ENCODE peak calls at places on chromosomes 11 and 22, in four cellular contexts. V, O, E and T are unnamed samples.

GRCh38 chr11:34997872-34998548 is 81.6 kb downstream of the PDHX start:
- DNase-seq in O (no peak), V (no peak), E (peak), T (no peak)

GRCh38 chr22:35560366-35560765 is 19.7 kb downstream of the RASD2 start:
- DNase-seq in E (no peak), O (no peak), V (no peak), T (no peak)

GRCh38 chr11:69293087-69293486 is 868 bp upstream of the MYEOV start:
- DNase-seq in V (no peak), O (peak), E (no peak), T (no peak)

GRCh38 chr22:44638966-44639739 is 62.9 kb upstream of the PRR5 start:
- DNase-seq in O (peak), E (peak), V (no peak), T (no peak)

GRCh38 chr11:134882671-134883318 is 470.8 kb upstream of the B3GAT1 start:
- DNase-seq in V (no peak), O (no peak), E (no peak), T (no peak)

GRCh38 chr11:12123177-12123576 is 12.8 kb downstream of the MICAL2 start:
- DNase-seq in O (no peak), E (peak), V (no peak), T (no peak)

GRCh38 chr22:44274918-44275665 is 37.7 kb downstream of the SHISAL1 start:
- DNase-seq in O (peak), V (no peak), E (no peak), T (no peak)

GRCh38 chr11:87878373-87878779 is 296.9 kb downstream of the RAB38 start:
- DNase-seq in O (no peak), V (peak), E (peak), T (no peak)

GRCh38 chr11:128709402-128709801 is 15.5 kb downstream of the FLI1 start:
- DNase-seq in V (no peak), O (no peak), E (peak), T (no peak)

GRCh38 chr22:49829044-49829719 is 1.5 kb upstream of the BRD1 start:
- DNase-seq in V (no peak), O (no peak), E (no peak), T (no peak)

GRCh38 chr11:46306296-46306853 is 28.9 kb downstream of the CREB3L1 start:
- DNase-seq in O (no peak), E (peak), V (no peak), T (no peak)

GRCh38 chr11:44011797-44012196 is 36.0 kb upstream of the ACCSL start:
- DNase-seq in O (no peak), V (no peak), E (no peak), T (no peak)

GRCh38 chr11:111797145-111797581 is 31.0 kb upstream of the PPP2R1B start:
- DNase-seq in E (peak), O (no peak), V (no peak), T (no peak)

GRCh38 chr11:23404225-23405160 is 544.2 kb upstream of the CCDC179 start:
- DNase-seq in O (peak), V (no peak), E (no peak), T (no peak)

GRCh38 chr11:93895106-93895862 is 44.9 kb upstream of the VSTM5 start:
- DNase-seq in V (peak), O (no peak), E (peak), T (no peak)

GRCh38 chr11:15714641-15715399 is 600.1 kb downstream of the INSC start:
- DNase-seq in O (no peak), E (no peak), V (no peak), T (no peak)

GRCh38 chr22:44305888-44306287 is 6.9 kb downstream of the SHISAL1 start:
- DNase-seq in O (no peak), E (no peak), V (no peak), T (no peak)

GRCh38 chr11:78742430-78742829 is 167.8 kb upstream of the NARS2 start:
- DNase-seq in E (no peak), V (no peak), O (peak), T (no peak)

GRCh38 chr11:18958221-18958910 is 19.2 kb upstream of the MRGPRX1 start:
- DNase-seq in E (no peak), V (no peak), O (no peak), T (no peak)

GRCh38 chr11:31816467-31817053 is 5.4 kb upstream of the PAX6 start:
- DNase-seq in V (no peak), E (no peak), O (no peak), T (no peak)

GRCh38 chr11:111607751-111608150 is 5.5 kb downstream of the SIK2 start:
- DNase-seq in O (no peak), V (no peak), E (no peak), T (no peak)

GRCh38 chr11:109309153-109309552 is 112.8 kb upstream of the C11orf87 start:
- DNase-seq in V (no peak), O (no peak), E (peak), T (no peak)

GRCh38 chr11:110777765-110778164 is 65.5 kb upstream of the ARHGAP20 start:
- DNase-seq in E (peak), O (no peak), V (no peak), T (no peak)

GRCh38 chr22:45934659-45935341 is 42.2 kb downstream of the WNT7B start:
- DNase-seq in E (peak), V (no peak), O (no peak), T (no peak)

GRCh38 chr22:20584872-20585639 is 77.6 kb downstream of the MED15 start:
- DNase-seq in E (no peak), V (no peak), O (no peak), T (no peak)

GRCh38 chr11:110131386-110132123 is 38.4 kb downstream of the ZC3H12C start:
- DNase-seq in V (no peak), E (no peak), O (no peak), T (no peak)

GRCh38 chr22:45769569-45770210 is 98.1 kb downstream of the ATXN10 start:
- DNase-seq in O (no peak), V (no peak), E (no peak), T (no peak)

GRCh38 chr22:44429941-44430587 is 68.0 kb downstream of the RTL6 start:
- DNase-seq in E (no peak), V (no peak), O (peak), T (no peak)

GRCh38 chr11:93984205-93984586 is 37.0 kb upstream of the HEPHL1 start:
- DNase-seq in O (no peak), E (no peak), V (no peak), T (no peak)

GRCh38 chr22:39177791-39178190 is 25.3 kb upstream of the CBX7 start:
- DNase-seq in O (no peak), V (no peak), E (no peak), T (no peak)

GRCh38 chr22:44670220-44670983 is 31.6 kb upstream of the PRR5 start:
- DNase-seq in O (no peak), V (no peak), E (no peak), T (no peak)

GRCh38 chr11:17384002-17384511 is 4.4 kb downstream of the KCNJ11 start:
- DNase-seq in O (peak), E (peak), V (peak), T (peak)

GRCh38 chr11:125214466-125215204 is 50.1 kb downstream of the PKNOX2 start:
- DNase-seq in O (no peak), E (peak), V (peak), T (no peak)

GRCh38 chr11:94853836-94854235 is 85.7 kb downstream of the AMOTL1 start:
- DNase-seq in E (no peak), O (no peak), V (no peak), T (no peak)

DNA sequence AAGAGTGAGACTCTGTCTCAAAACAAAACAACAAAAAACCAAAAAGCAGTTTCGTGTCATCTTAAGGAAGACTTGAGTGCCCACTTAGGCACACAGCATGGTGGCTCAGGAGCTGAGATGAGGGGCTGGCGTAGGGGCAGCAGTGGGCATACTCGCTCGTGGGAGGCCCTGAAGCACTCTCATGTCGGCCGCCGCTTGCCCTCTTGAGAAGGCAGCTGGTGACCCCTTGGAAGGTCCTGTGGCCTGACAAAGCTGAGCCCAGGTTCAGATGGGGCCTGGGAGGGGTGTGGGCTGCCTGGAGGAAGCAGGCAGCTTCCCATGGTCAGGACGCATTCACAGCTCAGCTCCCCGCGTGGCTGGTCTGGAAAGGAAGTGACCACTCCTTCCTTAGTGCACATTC is 15.0 kb downstream of the MUC5B start:
- DNase-seq in E (no peak), V (no peak), O (no peak), T (no peak)
- TF ChIP-seq CTCF in E (no peak), V (no peak), O (no peak), T (no peak)

DNA sequence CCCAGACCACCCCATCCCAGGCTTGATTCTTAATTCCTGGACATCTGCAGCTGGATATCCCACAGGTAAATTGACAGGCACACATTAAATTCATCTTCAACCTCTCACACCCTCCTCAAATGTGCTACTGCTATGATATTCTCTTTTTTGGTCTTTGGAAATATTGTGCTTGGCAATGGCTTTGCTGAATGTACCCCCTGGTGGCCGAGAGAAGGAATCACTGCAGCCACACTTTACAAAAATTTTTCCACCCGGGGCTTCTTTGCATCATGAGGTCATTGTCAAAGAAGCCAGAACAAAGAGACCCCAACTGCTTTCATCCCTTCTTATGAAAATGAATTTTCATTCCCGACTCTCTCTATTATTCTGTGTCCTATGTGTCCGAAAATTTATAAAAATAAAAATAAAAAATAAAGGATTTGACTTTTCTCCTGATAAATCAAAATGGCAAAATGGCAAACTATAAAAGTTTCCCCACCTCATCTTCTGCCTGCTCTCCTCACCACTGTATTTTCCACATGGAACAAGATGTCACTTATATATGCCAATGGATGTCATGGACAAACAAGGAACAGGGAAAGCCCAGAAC is 15.0 kb upstream of the CYB5R2 start:
- DNase-seq in V (no peak), O (no peak), E (peak), T (no peak)
- TF ChIP-seq CTCF in V (peak), O (peak), E (peak), T (peak)

DNA sequence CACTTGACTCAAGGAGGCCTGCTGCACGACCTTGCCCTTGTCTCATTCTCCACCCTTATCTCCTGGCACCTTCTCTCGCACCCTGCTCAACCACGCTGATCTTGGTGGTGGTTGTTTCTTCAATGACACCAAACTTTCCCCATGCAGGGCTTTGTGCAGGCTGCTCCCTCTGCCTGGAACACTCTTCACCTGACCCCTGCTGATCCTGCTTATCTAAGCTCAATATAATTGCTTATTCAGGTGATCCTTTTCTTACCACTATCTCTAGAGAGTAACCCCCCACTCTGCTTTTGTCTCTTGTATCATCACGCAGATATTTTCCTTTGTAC is 604.4 kb downstream of the BUD13 start:
- DNase-seq in E (no peak), V (no peak), O (no peak), T (no peak)
- TF ChIP-seq CTCF in E (no peak), V (no peak), O (no peak), T (no peak)

GRCh38 chr11:61429346-61429690 is 457 bp downstream of the CPSF7 start:
- DNase-seq in V (peak), E (peak), O (peak), T (peak)
- TF ChIP-seq CTCF in V (peak), E (peak), O (peak), T (peak)